ENCODE peak calls at places on chromosomes 16 and 17, in four cellular contexts. I, X, O and C are unnamed samples.

GRCh38 chr17:49450735-49451134 is 36.1 kb upstream of the PHB1 start:
- DNase-seq in I (no peak), X (peak), O (no peak), C (no peak)

GRCh38 chr17:77130521-77130920 is 10.2 kb upstream of the SEC14L1 start:
- DNase-seq in I (no peak), X (no peak), O (no peak), C (no peak)

GRCh38 chr17:74842146-74842598 is 17.5 kb downstream of the GRIN2C start:
- DNase-seq in I (no peak), X (no peak), O (peak), C (no peak)

GRCh38 chr16:11329080-11329491 is 16.2 kb upstream of the RMI2 start:
- DNase-seq in I (no peak), X (peak), O (peak), C (no peak)

GRCh38 chr16:2598723-2599122 is 60.9 kb downstream of the PDPK1 start:
- DNase-seq in I (no peak), X (no peak), O (no peak), C (no peak)

GRCh38 chr16:71709231-71709781 is 15.2 kb downstream of the PHLPP2 start:
- DNase-seq in I (no peak), X (peak), O (no peak), C (no peak)

GRCh38 chr17:68468785-68469184 is 11.5 kb upstream of the WIPI1 start:
- DNase-seq in I (no peak), X (peak), O (no peak), C (no peak)

GRCh38 chr17:68456529-68457167 is 648 bp downstream of the WIPI1 start:
- DNase-seq in I (peak), X (peak), O (peak), C (peak)

GRCh38 chr17:60803059-60803458 is 125.4 kb downstream of the BCAS3 start:
- DNase-seq in I (no peak), X (no peak), O (no peak), C (no peak)

GRCh38 chr17:60802377-60802776 is 124.7 kb downstream of the BCAS3 start:
- DNase-seq in I (no peak), X (no peak), O (no peak), C (no peak)

GRCh38 chr17:60809421-60809820 is 131.8 kb downstream of the BCAS3 start:
- DNase-seq in I (no peak), X (no peak), O (no peak), C (no peak)

DNA sequence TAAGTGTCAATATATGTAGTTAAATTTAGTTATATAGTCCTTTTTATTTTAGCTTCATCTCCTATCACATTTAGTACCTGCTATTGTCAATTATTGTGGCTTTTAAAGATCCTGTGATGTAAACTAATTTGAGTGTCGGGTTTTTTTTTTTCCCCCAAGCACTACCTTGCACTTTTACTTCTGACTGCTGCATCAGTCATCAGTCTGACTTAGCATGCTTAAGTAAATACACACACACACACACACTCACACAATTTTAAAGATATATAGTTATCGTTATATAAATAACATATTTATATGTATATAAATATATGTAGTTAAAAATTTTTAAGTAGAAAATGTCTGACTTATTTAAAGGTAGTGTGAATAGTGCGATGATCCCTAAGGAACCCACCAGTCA is 127.2 kb downstream of the BCAS3 start:
- DNase-seq in I (no peak), X (peak), O (no peak), C (no peak)
- H3K4me3 ChIP-seq in I (no peak), X (no peak), O (no peak), C (no peak)

GRCh38 chr16:57728336-57729181 is 7.0 kb upstream of the KATNB1 start:
- DNase-seq in I (no peak), X (no peak), O (no peak), C (no peak)

GRCh38 chr16:57726433-57726947 is 9.1 kb upstream of the KATNB1 start:
- DNase-seq in I (no peak), X (no peak), O (no peak), C (no peak)

GRCh38 chr16:57729182-57729484 is 6.4 kb upstream of the KATNB1 start:
- DNase-seq in I (no peak), X (no peak), O (no peak), C (no peak)

GRCh38 chr16:57725976-57726375 is 9.6 kb upstream of the KATNB1 start:
- DNase-seq in I (no peak), X (no peak), O (no peak), C (no peak)

GRCh38 chr16:57727610-57728009 is 8.0 kb upstream of the KATNB1 start:
- DNase-seq in I (no peak), X (no peak), O (no peak), C (no peak)
- TF ChIP-seq CTCF in I (no peak), X (no peak), O (peak), C (peak)

GRCh38 chr17:1078831-1079561 is 82.1 kb downstream of the TIMM22 start:
- DNase-seq in I (no peak), X (no peak), O (peak), C (no peak)
- H3K4me3 ChIP-seq in I (no peak), X (no peak), O (no peak), C (no peak)

DNA sequence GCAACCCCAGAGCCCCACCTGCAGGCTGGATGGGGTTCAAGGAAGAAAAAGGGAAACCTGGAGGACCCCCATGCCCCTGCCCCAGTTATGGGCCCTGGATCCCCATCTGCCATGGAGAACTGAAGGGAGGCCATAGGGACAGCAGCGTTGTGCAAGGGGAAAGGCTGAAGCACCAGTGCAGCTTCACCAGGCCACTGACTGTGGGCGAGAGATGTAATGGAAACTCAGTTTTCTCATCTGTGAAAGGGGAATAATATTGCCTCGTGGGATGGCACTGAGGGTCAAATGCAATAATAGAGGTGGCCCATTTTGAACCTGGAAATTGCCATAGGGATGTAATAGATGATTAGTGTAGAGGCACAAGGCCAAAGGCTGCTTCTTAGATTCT is 9.9 kb upstream of the TSPOAP1 start:
- DNase-seq in I (no peak), X (no peak), O (no peak), C (no peak)
- TF ChIP-seq CTCF in I (no peak), X (peak), O (peak), C (peak)

GRCh38 chr17:37743612-37743874 is 1.3 kb downstream of the HNF1B start:
- DNase-seq in I (no peak), X (no peak), O (peak), C (no peak)

GRCh38 chr17:37744961-37745800 is at the start of gene HNF1B:
- DNase-seq in I (no peak), X (no peak), O (peak), C (no peak)

GRCh38 chr17:37742762-37743611 is 1.9 kb downstream of the HNF1B start:
- DNase-seq in I (no peak), X (no peak), O (peak), C (no peak)

GRCh38 chr17:37744633-37744927 is 279 bp downstream of the HNF1B start:
- DNase-seq in I (no peak), X (no peak), O (no peak), C (no peak)

DNA sequence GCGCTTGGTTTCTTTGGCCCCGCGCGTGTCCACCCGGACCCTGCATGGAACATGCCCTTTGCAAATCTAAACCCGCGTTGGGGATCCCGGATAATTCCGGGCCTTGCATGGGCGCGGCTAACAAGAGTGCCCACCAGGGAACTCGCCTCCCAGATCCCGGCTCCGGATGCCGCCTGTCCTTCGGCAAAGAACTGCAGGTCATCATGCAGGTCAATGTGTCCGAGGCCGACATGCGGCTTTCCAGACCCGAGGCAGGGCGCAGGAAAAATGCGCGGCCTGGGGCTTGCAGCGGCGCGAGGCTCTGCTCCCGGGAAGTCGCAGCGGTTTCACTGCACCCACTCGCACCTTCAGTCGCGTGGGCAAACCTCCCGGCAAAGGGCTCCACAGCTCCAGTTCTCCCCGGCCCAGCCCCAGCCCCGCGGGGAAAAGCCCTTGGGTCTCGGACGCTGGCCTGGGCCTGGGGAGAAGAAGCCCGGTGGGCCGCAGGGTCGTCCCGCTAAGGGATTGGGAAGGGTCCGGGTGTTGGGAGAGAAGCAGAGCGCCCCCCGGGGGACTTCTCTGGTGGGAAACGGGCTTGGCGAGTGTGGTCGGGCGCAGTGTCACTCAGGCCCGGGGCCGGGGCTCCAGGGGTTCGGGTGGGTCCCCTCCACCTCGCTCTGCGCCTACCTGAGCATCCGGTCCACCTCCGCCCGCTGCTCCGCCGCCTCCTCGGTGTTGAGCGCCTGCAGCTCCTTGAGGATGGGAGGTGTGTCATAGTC is 805 bp downstream of the HNF1B start:
- DNase-seq in I (no peak), X (no peak), O (peak), C (no peak)
- H3K4me3 ChIP-seq in I (peak), X (no peak), O (peak), C (no peak)

GRCh38 chr16:76885776-76886175 is 305.2 kb upstream of the MON1B start:
- DNase-seq in I (no peak), X (no peak), O (no peak), C (no peak)

GRCh38 chr16:76879420-76879819 is 311.6 kb upstream of the MON1B start:
- DNase-seq in I (no peak), X (no peak), O (no peak), C (no peak)

DNA sequence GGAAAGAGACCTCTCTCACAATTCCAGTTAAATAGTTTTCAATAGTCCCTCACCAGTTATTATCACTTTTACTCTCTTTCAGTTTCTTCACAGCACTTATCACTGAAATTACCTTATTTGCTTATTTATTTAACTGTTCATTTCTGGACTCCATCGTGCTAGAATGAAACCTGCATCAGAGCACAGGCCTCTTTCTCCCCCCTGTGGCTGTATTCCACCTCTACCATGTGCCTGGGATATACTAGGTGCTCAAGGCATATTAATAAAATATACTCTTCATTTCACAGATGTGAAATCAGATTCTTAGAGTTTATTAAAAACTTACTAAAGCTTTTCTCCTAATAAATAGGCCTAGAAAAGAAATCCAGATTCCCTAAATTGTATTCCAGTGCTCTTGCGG is 308.9 kb upstream of the MON1B start:
- DNase-seq in I (no peak), X (no peak), O (no peak), C (no peak)
- TF ChIP-seq CTCF in I (no peak), X (no peak), O (no peak), C (no peak)

GRCh38 chr17:39195568-39196160 is 1.8 kb downstream of the CACNB1 start:
- DNase-seq in I (no peak), X (no peak), O (no peak), C (no peak)
- H3K4me3 ChIP-seq in I (peak), X (no peak), O (peak), C (no peak)

GRCh38 chr16:49351119-49351518 is 22.5 kb upstream of the C16orf78 start:
- DNase-seq in I (no peak), X (no peak), O (peak), C (no peak)

GRCh38 chr16:49353650-49354049 is 20.0 kb upstream of the C16orf78 start:
- DNase-seq in I (no peak), X (no peak), O (no peak), C (no peak)

GRCh38 chr16:49354991-49355390 is 18.6 kb upstream of the C16orf78 start:
- DNase-seq in I (no peak), X (no peak), O (no peak), C (no peak)

GRCh38 chr16:49354101-49354500 is 19.5 kb upstream of the C16orf78 start:
- DNase-seq in I (no peak), X (no peak), O (no peak), C (no peak)

DNA sequence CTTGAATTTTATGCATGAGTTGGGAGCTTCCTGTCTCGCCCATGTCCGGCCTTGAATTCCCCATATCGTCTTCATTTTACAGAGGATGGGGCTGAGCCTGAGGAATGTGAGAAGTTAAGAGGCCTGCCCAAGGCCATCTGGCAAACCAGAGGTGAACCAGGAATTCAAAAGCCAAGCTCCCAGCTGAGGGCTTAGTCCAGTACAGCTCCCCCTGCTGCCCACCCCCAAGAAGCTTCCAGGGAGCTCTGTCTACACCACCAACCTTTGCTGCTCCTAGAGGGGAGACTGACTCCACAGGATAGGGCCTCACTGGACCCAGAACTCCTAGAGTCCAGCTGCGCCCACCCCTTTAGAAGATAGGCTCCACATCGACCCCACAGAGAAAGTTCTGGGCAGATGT is 20.7 kb upstream of the C16orf78 start:
- DNase-seq in I (no peak), X (no peak), O (peak), C (no peak)
- TF ChIP-seq CTCF in I (no peak), X (peak), O (peak), C (peak)